ENCODE peak calls at places on chromosomes 3 and 15, in seven cellular contexts. V is CD8-positive, alpha-beta T cell; O is psoas muscle; G is uterus; Z is caudate nucleus; B is HepG2; R is PC-3. H is an unnamed sample.

GRCh38 chr3:2929574-2929973 is 180.6 kb downstream of the IL5RA start:
- DNase-seq in O (no peak), Z (no peak), B (no peak), V (no peak), R (no peak), G (no peak), H (no peak)

GRCh38 chr3:17810759-17811158 is 68.3 kb upstream of the TBC1D5 start:
- DNase-seq in O (no peak), V (no peak), G (no peak), Z (no peak), B (peak; percentile 15), R (peak; percentile 83), H (no peak)

GRCh38 chr3:61946925-61947324 is 385.6 kb downstream of the PTPRG start:
- DNase-seq in B (no peak), G (no peak), V (no peak), R (no peak), Z (no peak), O (no peak), H (no peak)

GRCh38 chr15:67074886-67075229 is 9.5 kb downstream of the SMAD3 start:
- DNase-seq in Z (no peak), G (no peak), R (no peak), B (no peak), V (no peak), O (no peak), H (no peak)

GRCh38 chr3:16937421-16937820 is 52.7 kb downstream of the PLCL2 start:
- DNase-seq in B (no peak), G (no peak), R (no peak), V (no peak), O (no peak), Z (no peak), H (no peak)

GRCh38 chr3:185737020-185737419 is 87.8 kb downstream of the IGF2BP2 start:
- DNase-seq in B (no peak), V (no peak), Z (no peak), O (no peak), G (no peak), R (peak; percentile 94), H (no peak)

GRCh38 chr3:127738192-127738840 is 65.6 kb downstream of the ABTB1 start:
- DNase-seq in R (peak; percentile 57), G (no peak), O (no peak), Z (no peak), V (no peak), B (no peak), H (no peak)

GRCh38 chr3:156693166-156693565 is 18.8 kb downstream of the TIPARP start:
- DNase-seq in B (no peak), Z (no peak), O (no peak), V (no peak), G (no peak), R (peak; percentile 62), H (no peak)

GRCh38 chr3:81910244-81910852 is 148.9 kb upstream of the GBE1 start:
- DNase-seq in B (peak; percentile 46), O (no peak), G (no peak), Z (no peak), V (peak; percentile 5), R (peak; percentile 69), H (no peak)

GRCh38 chr3:107594870-107595269 is 72.1 kb downstream of the BBX start:
- DNase-seq in V (no peak), B (peak; percentile 3), Z (no peak), O (no peak), R (no peak), G (no peak), H (no peak)

GRCh38 chr3:152331018-152331541 is 62.4 kb downstream of the MBNL1 start:
- DNase-seq in B (peak; percentile 29), R (peak; percentile 98), G (no peak), Z (no peak), V (no peak), O (no peak), H (no peak)

GRCh38 chr3:107662586-107662985 is 139.8 kb downstream of the BBX start:
- DNase-seq in O (no peak), Z (no peak), B (no peak), V (no peak), R (no peak), G (no peak), H (no peak)

GRCh38 chr3:49609815-49610214 is 55.5 kb downstream of the BSN start:
- DNase-seq in R (no peak), O (no peak), Z (no peak), V (no peak), G (no peak), B (no peak), H (no peak)

GRCh38 chr3:10621749-10622148 is 116.4 kb upstream of the ATP2B2 start:
- DNase-seq in V (no peak), O (no peak), Z (no peak), G (no peak), B (no peak), R (no peak), H (no peak)

GRCh38 chr15:68201153-68201878 is 3.8 kb downstream of the CALML4 start:
- DNase-seq in V (no peak), O (no peak), R (no peak), G (no peak), Z (no peak), B (no peak), H (no peak)

DNA sequence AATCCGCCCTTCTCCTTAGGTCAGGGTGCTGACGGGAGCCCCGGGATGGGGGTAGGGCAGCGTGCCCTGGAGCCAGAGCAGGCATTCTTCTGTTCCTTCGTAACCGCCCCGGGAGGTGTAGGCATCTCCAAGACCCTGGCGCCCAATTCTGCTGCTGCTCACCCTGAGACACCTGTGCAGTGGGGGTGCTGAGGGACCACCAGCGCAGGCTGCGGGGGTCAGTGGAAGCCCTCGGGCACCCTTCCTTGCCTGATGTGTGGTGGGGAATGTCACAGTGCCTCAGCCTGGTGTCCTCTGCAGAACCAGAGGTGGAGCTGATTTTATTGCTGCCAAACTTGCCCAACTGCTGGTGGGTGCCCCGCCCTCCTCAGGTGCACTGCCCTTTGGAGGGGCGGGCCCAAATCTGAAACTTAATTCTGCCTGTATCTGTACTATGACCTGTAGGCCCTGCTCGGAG is 7.3 kb downstream of the CSK start:
- DNase-seq in O (no peak), Z (no peak), R (peak; percentile 41), V (no peak), B (no peak), G (no peak), H (no peak)
- H3K27ac ChIP-seq in O (no peak overlapping the region), Z (peak overlapping the region; percentile 86), R (no peak overlapping the region), V (peak overlapping the region; percentile 53), B (no peak overlapping the region), G (peak overlapping the region; percentile 63), H (no peak overlapping the region)

GRCh38 chr15:69556344-69556743 is 103.7 kb downstream of the RPLP1 start:
- DNase-seq in V (no peak), Z (no peak), G (no peak), O (no peak), B (no peak), R (no peak), H (no peak)

GRCh38 chr15:69557340-69558137 is 104.9 kb downstream of the RPLP1 start:
- DNase-seq in R (peak; percentile 97), B (peak; percentile 82), G (no peak), Z (no peak), V (no peak), O (no peak), H (no peak)

GRCh38 chr15:69559440-69560215 is 107.0 kb downstream of the RPLP1 start:
- DNase-seq in B (no peak), O (no peak), R (no peak), Z (no peak), G (no peak), V (no peak), H (no peak)

GRCh38 chr15:69555080-69555479 is 102.5 kb downstream of the RPLP1 start:
- DNase-seq in V (no peak), G (no peak), Z (no peak), R (no peak), O (no peak), B (no peak), H (no peak)

GRCh38 chr15:69558138-69558409 is 105.5 kb downstream of the RPLP1 start:
- DNase-seq in R (no peak), B (no peak), V (no peak), O (no peak), Z (no peak), G (no peak), H (no peak)
- H3K27ac ChIP-seq in R (peak overlapping the region; percentile 68), B (no peak overlapping the region), V (no peak overlapping the region), O (no peak overlapping the region), Z (no peak overlapping the region), G (no peak overlapping the region), H (no peak overlapping the region)

DNA sequence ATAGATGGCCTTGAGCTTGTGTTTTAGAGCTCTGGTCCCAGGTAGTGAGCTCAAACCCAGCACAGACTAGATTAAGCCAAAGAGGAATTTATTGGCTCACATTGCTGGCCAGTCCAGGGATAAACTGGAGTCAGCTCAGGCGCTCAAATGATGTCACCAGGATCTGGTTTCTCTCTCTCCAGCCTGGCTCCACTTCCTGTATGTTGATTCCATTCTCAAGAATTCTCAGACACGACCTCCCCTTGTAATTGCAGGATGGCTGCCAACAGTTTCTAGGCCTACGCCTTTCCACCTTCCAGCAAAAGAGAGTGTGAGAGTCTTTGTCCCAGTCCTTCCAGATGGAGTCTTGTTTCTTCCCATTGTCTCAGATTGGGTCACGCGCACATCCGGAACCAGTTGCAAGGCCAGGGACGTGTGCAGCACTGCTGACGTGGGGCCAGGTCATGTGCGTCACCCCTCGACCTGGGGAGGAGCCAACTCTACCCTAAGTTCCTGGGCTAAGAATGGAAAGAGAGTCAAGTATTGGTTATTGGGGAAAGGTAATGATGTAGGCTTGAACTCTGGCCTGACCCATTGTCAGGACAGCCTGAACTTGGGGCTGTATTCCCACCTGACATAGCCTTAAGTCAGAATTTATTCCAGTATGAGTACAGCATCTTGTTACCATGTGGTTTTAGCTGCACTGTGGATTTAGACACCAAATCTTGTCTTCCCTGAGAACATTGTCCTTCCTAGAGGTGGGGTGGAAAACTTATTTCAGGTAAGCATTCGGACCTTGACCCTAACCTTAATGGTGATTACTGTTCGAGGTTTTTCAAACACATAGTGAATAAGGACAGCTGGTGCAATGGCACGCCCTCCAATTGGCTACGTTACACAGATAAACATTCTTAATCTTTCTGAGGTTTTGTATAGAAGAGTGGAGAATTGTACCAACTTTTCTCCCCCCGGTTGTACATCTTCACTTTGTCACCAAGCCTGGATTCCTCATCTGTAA is 31.7 kb downstream of the CACNA1D start:
- DNase-seq in R (no peak), V (no peak), Z (no peak), G (peak; percentile 64), O (peak; percentile 43), B (no peak), H (no peak)
- H3K27ac ChIP-seq in R (no peak overlapping the region), V (no peak overlapping the region), Z (no peak overlapping the region), G (peak overlapping the region; percentile 62), O (no peak overlapping the region), B (no peak overlapping the region), H (no peak overlapping the region)

GRCh38 chr15:32869814-32870213 is 152.0 kb downstream of the GREM1 start:
- DNase-seq in V (no peak), R (no peak), O (no peak), B (no peak), Z (no peak), G (no peak), H (no peak)

GRCh38 chr15:32870240-32871033 is 152.6 kb downstream of the GREM1 start:
- DNase-seq in G (no peak), R (peak; percentile 77), O (no peak), V (no peak), B (no peak), Z (no peak), H (no peak)

GRCh38 chr15:32873292-32874114 is 155.7 kb downstream of the GREM1 start:
- DNase-seq in R (peak; percentile 62), O (no peak), V (no peak), Z (no peak), B (no peak), G (no peak), H (no peak)

GRCh38 chr15:32871887-32872286 is 154.1 kb downstream of the GREM1 start:
- DNase-seq in V (no peak), B (no peak), G (no peak), O (no peak), R (no peak), Z (no peak), H (no peak)

GRCh38 chr15:32872606-32873291 is 154.9 kb downstream of the GREM1 start:
- DNase-seq in R (no peak), G (peak; percentile 74), O (peak; percentile 42), Z (no peak), V (no peak), B (no peak), H (no peak)
- H3K27ac ChIP-seq in R (peak overlapping the region; percentile 64), G (peak overlapping the region; percentile 65), O (no peak overlapping the region), Z (no peak overlapping the region), V (no peak overlapping the region), B (no peak overlapping the region), H (no peak overlapping the region)

H was measured in iPS DF 6.9.